ENCODE peak calls at places on chromosomes 7 and 10, in ten cellular contexts. O, J, P, M, U, R, D, B, Y and X are unnamed samples.

GRCh38 chr7:6133249-6133648 is 102.1 kb downstream of the ANKRD61 start:
- DNase-seq in O (no peak), J (no peak), P (no peak), M (no peak), U (no peak), R (no peak), D (no peak), B (no peak), Y (no peak), X (no peak)

GRCh38 chr10:5564537-5565204 is 39.9 kb downstream of the CALML3 start:
- DNase-seq in O (no peak), J (no peak), P (no peak), M (no peak), U (peak; percentile 22), R (no peak), D (no peak), B (no peak), Y (no peak), X (peak; percentile 22)

GRCh38 chr7:101401390-101402080 is 38.9 kb downstream of the COL26A1 start:
- DNase-seq in O (no peak), J (no peak), P (no peak), M (no peak), U (peak; percentile 10), R (no peak), D (peak; percentile 30), B (no peak), Y (no peak), X (no peak)

GRCh38 chr10:96708456-96708855 is 11.9 kb downstream of the PIK3AP1 start:
- DNase-seq in O (no peak), J (no peak), P (no peak), M (no peak), U (no peak), R (no peak), D (no peak), B (no peak), Y (no peak), X (no peak)

GRCh38 chr7:150742286-150742968 is 5.2 kb downstream of the GIMAP5 start:
- DNase-seq in O (no peak), J (no peak), P (no peak), M (no peak), U (no peak), R (no peak), D (no peak), B (no peak), Y (no peak), X (no peak)

GRCh38 chr7:116525913-116526857 is 1.3 kb downstream of the CAV1 start:
- DNase-seq in O (peak; percentile 93), J (no peak), P (peak; percentile 88), M (peak; percentile 93), U (peak; percentile 89), R (peak; percentile 86), D (peak; percentile 83), B (no peak), Y (peak; percentile 58), X (peak; percentile 77)

GRCh38 chr7:88278881-88279280 is 27.8 kb downstream of the STEAP4 start:
- DNase-seq in O (no peak), J (no peak), P (no peak), M (no peak), U (peak; percentile 65), R (no peak), D (no peak), B (no peak), Y (no peak), X (no peak)

GRCh38 chr7:26964409-26964808 is 100.0 kb upstream of the SKAP2 start:
- DNase-seq in O (no peak), J (no peak), P (no peak), M (no peak), U (no peak), R (no peak), D (no peak), B (no peak), Y (no peak), X (no peak)

GRCh38 chr10:35336921-35337741 is 822 bp downstream of the CCNY start:
- DNase-seq in O (peak; percentile 78), J (no peak), P (peak; percentile 45), M (peak; percentile 87), U (peak; percentile 38), R (peak; percentile 55), D (peak; percentile 44), B (no peak), Y (peak; percentile 22), X (peak; percentile 76)

GRCh38 chr10:7260412-7260900 is 150.4 kb downstream of the SFMBT2 start:
- DNase-seq in O (peak; percentile 80), J (peak; percentile 17), P (peak; percentile 84), M (no peak), U (peak; percentile 98), R (peak; percentile 92), D (peak; percentile 74), B (peak; percentile 30), Y (peak; percentile 41), X (peak; percentile 79)

DNA sequence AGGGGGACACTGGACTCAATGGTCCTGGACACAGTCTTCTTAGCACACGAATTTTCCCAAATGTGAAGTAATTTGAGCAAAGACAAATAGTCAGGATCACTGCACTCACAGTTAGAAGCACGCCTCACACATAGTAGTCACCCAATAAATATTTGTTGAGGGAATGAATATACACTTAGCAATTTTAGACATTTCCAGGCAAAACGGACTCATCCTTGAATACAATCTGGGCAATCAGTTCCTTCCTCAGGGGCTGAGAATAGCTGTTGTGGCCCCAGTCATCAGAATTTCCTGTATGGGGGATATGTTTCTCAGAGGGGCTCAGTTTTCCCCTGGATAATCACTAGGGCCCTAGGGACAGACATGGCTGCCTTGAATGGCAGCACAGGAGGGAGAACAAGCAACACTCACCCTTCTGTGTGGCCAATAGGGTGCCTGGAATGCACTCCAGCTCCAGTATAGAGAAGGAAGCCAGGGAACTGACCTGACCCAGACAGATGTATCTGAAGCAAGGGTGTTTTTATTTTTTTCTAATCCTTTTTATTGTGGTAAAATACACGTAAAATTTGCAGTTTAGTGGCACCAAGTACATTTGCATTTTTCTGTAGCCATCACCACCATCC is 282.7 kb upstream of the ZNF32 start:
- DNase-seq in O (no peak), J (no peak), P (no peak), M (no peak), U (peak; percentile 45), R (no peak), D (no peak), B (no peak), Y (no peak), X (no peak)
- H3K27ac ChIP-seq in O (no peak overlapping the region), J (no peak overlapping the region), P (no peak overlapping the region), M (no peak overlapping the region), U (no peak overlapping the region), R (no peak overlapping the region), D (no peak overlapping the region), B (no peak overlapping the region), Y (no peak overlapping the region), X (peak overlapping the region; percentile 31)

GRCh38 chr7:2360791-2361190 is 6.2 kb downstream of the EIF3B start:
- DNase-seq in O (peak; percentile 73), J (no peak), P (no peak), M (no peak), U (peak; percentile 86), R (no peak), D (no peak), B (no peak), Y (no peak), X (no peak)
- H3K27ac ChIP-seq in O (no peak overlapping the region), J (no peak overlapping the region), P (no peak overlapping the region), M (no peak overlapping the region), U (no peak overlapping the region), R (no peak overlapping the region), D (no peak overlapping the region), B (no peak overlapping the region), Y (no peak overlapping the region), X (no peak overlapping the region)

GRCh38 chr10:101142533-101143353 is 11.6 kb downstream of the TLX1 start:
- DNase-seq in O (no peak), J (no peak), P (no peak), M (no peak), U (no peak), R (no peak), D (no peak), B (no peak), Y (no peak), X (no peak)

GRCh38 chr10:101140084-101140949 is 9.2 kb downstream of the TLX1 start:
- DNase-seq in O (no peak), J (no peak), P (peak; percentile 58), M (no peak), U (no peak), R (no peak), D (no peak), B (no peak), Y (no peak), X (peak; percentile 60)

GRCh38 chr10:101140950-101141621 is 10.0 kb downstream of the TLX1 start:
- DNase-seq in O (no peak), J (no peak), P (no peak), M (no peak), U (no peak), R (no peak), D (no peak), B (no peak), Y (no peak), X (no peak)

GRCh38 chr10:101143354-101143648 is 12.2 kb downstream of the TLX1 start:
- DNase-seq in O (no peak), J (no peak), P (no peak), M (no peak), U (no peak), R (no peak), D (no peak), B (no peak), Y (no peak), X (no peak)

DNA sequence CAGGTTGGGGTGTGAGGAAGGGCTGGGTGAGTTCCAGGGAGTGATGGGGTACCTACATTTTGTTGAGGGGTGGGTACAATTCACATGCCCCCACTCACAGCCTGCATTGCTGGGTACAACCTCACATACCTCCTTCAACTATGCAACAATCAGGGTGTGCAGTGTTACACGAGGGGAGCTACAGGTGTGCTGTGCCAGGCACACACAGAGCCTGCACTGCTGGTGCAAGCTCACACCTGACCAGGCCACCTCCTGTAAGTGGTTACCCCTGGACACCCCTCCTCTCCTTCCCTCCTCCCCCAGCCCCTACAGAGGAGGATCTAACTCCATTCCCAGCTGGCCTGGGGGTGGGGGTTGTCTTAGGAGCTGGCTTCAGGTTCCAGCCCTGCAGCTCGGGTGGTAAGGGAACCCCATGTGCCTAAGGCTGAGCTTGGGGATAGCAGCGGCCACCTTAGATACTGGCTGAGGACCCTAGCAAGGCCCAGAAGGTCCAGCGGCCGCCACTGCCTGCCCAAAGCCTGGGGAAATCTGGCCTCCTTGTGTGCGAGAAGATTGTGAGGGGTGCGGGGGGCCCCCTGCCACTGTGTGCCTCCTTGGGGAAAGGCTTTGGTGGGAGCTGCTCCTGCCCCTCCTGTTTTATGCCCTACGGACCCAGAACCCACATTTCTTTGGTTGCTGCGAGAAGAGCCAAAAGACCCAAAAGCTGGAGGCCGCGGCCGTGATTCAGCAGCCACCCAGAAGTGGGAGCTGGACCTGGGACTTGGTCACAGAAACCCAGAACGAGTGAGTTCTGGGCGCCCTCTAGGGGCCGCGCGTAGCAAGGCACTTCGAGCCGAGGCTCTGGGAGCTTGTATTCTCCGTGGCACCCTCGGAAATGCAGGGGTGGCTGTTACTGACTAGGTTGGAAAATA is 10.8 kb downstream of the TLX1 start:
- DNase-seq in O (peak; percentile 92), J (peak; percentile 36), P (peak; percentile 92), M (peak; percentile 94), U (peak; percentile 84), R (peak; percentile 86), D (peak; percentile 94), B (peak; percentile 4), Y (peak; percentile 82), X (peak; percentile 70)
- H3K27ac ChIP-seq in O (no peak overlapping the region), J (no peak overlapping the region), P (no peak overlapping the region), M (no peak overlapping the region), U (no peak overlapping the region), R (no peak overlapping the region), D (peak overlapping the region; percentile 83), B (no peak overlapping the region), Y (no peak overlapping the region), X (no peak overlapping the region)

GRCh38 chr10:69879628-69880257 is 78.0 kb downstream of the COL13A1 start:
- DNase-seq in O (no peak), J (no peak), P (no peak), M (no peak), U (no peak), R (no peak), D (no peak), B (no peak), Y (no peak), X (no peak)
- H3K27ac ChIP-seq in O (no peak overlapping the region), J (no peak overlapping the region), P (no peak overlapping the region), M (no peak overlapping the region), U (no peak overlapping the region), R (no peak overlapping the region), D (no peak overlapping the region), B (no peak overlapping the region), Y (no peak overlapping the region), X (no peak overlapping the region)